ENCODE peak calls at places on chromosomes 3 and 15, in eight cellular contexts. X is mesendoderm, T is kidney, O is HCT116, E is endodermal cell, K is neural progenitor cell, L is fibroblast of lung, Y is IMR-90. F is an unnamed sample.

GRCh38 chr3:45026957-45027356 is 854 bp downstream of the CLEC3B start:
- DNase-seq in L (peak; percentile 49), X (peak; percentile 93), Y (peak; percentile 34), T (peak; percentile 94), O (no peak), E (no peak), K (no peak), F (no peak)

GRCh38 chr3:182738583-182739514 is 54.5 kb upstream of the ATP11B start:
- DNase-seq in K (no peak), Y (no peak), O (peak; percentile 69), E (no peak), X (peak; percentile 29), L (no peak), T (no peak), F (no peak)

GRCh38 chr3:42847731-42848130 is 27.9 kb downstream of the CYP8B1 start:
- DNase-seq in Y (no peak), L (no peak), K (peak; percentile 25), E (no peak), O (no peak), T (peak; percentile 87), X (peak; percentile 26), F (no peak)

GRCh38 chr3:182388506-182388905 is 404.8 kb upstream of the ATP11B start:
- DNase-seq in K (no peak), T (no peak), X (no peak), L (no peak), Y (no peak), O (no peak), E (no peak), F (no peak)

GRCh38 chr15:90686435-90687218 is 30.5 kb upstream of the BLM start:
- DNase-seq in L (no peak), E (no peak), X (no peak), O (no peak), Y (peak; percentile 31), T (no peak), K (no peak), F (no peak)

GRCh38 chr3:89955141-89955540 is 847.7 kb downstream of the EPHA3 start:
- DNase-seq in K (no peak), Y (no peak), L (peak; percentile 75), X (peak; percentile 14), O (no peak), E (peak; percentile 47), T (no peak), F (no peak)

GRCh38 chr15:73841756-73842590 is 31.4 kb upstream of the TBC1D21 start:
- DNase-seq in O (no peak), E (no peak), L (no peak), T (no peak), X (no peak), K (peak; percentile 31), Y (no peak), F (no peak)

GRCh38 chr15:46652256-46652655 is 1017.4 kb downstream of the SQOR start:
- DNase-seq in X (peak; percentile 32), T (no peak), L (no peak), K (peak; percentile 58), E (no peak), Y (no peak), O (no peak), F (no peak)

GRCh38 chr15:38516636-38517035 is 48.0 kb downstream of the RASGRP1 start:
- DNase-seq in X (no peak), L (no peak), O (no peak), T (no peak), K (no peak), E (no peak), Y (no peak), F (no peak)

GRCh38 chr15:71329509-71330260 is 214.4 kb downstream of the THSD4 start:
- DNase-seq in O (peak; percentile 47), K (no peak), L (peak; percentile 40), E (no peak), T (no peak), Y (peak; percentile 46), X (peak; percentile 52), F (no peak)

DNA sequence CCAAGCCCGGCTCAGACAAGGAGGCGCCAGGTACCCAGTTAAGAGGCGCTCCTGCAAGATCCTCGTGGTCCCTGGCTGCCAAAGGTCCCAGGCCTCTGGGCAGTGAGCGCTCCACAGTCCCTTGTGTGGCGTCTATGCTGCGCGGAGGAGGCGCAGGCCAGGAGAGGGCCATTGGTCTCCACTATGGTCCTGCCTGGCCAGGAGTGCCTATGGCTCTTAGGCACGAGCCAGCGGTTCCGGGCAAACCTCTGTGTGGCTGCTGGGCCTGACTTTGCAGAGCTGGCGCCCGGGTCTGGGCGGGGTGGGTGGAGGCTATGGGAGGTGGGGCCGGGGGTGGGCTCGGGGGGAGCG is 660 bp upstream of the ADAMTSL3 start:
- DNase-seq in K (no peak), O (no peak), T (no peak), Y (no peak), E (peak; percentile 84), L (no peak), X (no peak), F (no peak)
- H3K4me3 ChIP-seq in K (peak overlapping the region; percentile 54), O (no peak overlapping the region), T (no peak overlapping the region), Y (no peak overlapping the region), E (no peak overlapping the region), L (no peak overlapping the region), X (no peak overlapping the region), F (no peak overlapping the region)

GRCh38 chr3:159897331-159898075 is 91.1 kb upstream of the IL12A start:
- DNase-seq in T (no peak), L (peak; percentile 90), K (no peak), X (no peak), O (no peak), Y (peak; percentile 81), E (no peak), F (no peak)

GRCh38 chr3:159895430-159895829 is 93.2 kb upstream of the IL12A start:
- DNase-seq in O (no peak), T (no peak), X (no peak), Y (no peak), E (no peak), K (no peak), L (no peak), F (no peak)

GRCh38 chr3:159899198-159899597 is 89.4 kb upstream of the IL12A start:
- DNase-seq in T (no peak), K (no peak), X (no peak), E (no peak), O (no peak), L (no peak), Y (no peak), F (no peak)

GRCh38 chr3:159896543-159896942 is 92.1 kb upstream of the IL12A start:
- DNase-seq in Y (no peak), X (no peak), K (no peak), O (no peak), L (no peak), E (no peak), T (no peak), F (no peak)

DNA sequence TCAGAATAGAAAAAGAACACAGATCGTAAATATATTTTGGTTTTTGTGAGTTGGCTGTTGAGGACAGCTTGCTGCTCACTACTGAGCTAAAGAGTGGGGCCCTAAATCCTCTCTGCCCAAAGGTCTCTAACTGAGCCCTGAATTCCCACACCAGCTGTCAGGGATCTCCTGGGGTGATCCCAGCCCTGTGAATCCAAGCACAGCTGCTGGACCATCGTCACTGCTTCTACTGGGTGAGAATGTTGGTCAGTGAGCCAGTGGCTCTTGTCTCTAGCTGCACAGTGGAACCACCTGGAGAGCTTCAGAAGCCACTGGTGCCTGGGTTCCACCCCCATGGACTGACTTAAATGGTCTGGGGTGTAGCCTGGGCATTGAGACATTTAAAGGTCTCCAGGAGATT is 90.5 kb upstream of the IL12A start:
- DNase-seq in O (no peak), L (peak; percentile 17), X (no peak), K (no peak), T (no peak), Y (no peak), E (no peak), F (no peak)
- H3K9ac ChIP-seq in O (no peak overlapping the region), L (no peak overlapping the region), X (no peak overlapping the region), K (no peak overlapping the region), T (no peak overlapping the region), Y (no peak overlapping the region), E (no peak overlapping the region), F (no peak overlapping the region)

GRCh38 chr3:194057570-194058188 is 78.3 kb upstream of the HES1 start:
- DNase-seq in K (no peak), T (no peak), Y (no peak), L (no peak), E (no peak), O (no peak), X (no peak), F (no peak)
- H3K4me3 ChIP-seq in K (peak overlapping the region; percentile 13), T (peak overlapping the region; percentile 26), Y (no peak overlapping the region), L (no peak overlapping the region), E (peak overlapping the region; percentile 53), O (no peak overlapping the region), X (no peak overlapping the region), F (peak overlapping the region; percentile 61)

DNA sequence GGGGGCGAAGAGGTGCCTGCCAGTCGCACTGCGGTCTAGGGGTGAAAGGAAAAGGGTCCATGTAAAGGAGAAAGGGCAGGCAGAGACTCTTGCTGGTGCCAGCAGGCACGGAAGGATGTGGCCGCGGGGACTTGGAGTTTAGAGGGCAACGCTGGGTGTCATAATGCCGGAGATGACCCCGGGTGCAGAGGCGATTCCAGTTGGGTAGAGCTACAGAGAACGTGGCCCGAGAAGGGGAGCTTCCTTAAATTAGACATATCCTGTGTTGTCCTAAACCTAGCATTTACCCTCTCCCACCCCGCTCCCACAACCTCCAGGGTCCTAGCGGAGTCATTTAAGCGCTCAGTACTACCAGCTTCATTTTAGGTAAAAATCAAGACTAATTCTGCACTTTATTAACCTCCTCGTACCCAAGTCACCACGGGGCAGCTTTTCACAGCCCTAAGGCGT is 245.7 kb upstream of the TOPAZ1 start:
- DNase-seq in O (no peak), Y (no peak), L (no peak), E (no peak), T (no peak), X (no peak), K (peak; percentile 39), F (no peak)
- H3K9ac ChIP-seq in O (no peak overlapping the region), Y (no peak overlapping the region), L (no peak overlapping the region), E (no peak overlapping the region), T (no peak overlapping the region), X (peak overlapping the region; percentile 42), K (no peak overlapping the region), F (peak overlapping the region; percentile 50)

DNA sequence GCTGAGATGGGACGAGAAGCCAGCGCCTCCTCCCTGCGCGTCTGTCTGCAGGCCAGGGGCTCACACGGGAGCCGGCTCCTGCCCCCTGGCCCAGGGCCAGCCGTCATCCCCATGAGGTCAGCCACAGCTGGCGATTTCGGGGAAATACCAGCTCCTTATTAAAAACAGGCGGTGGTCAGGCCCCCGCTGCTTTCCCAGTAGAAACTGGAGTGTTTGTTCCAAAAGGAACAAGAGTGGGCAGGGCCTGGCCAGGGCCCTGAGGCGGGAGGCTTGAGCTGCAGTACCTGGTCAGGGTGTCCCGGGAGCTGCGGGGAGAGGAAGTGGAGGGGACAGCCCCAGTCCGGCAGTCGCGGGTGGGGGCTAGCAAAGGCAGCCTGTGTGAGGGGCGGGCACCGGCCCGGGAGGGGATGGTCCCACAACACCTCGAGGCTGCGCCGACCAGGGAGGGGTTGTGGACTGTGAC is 17.8 kb downstream of the MYL3 start:
- DNase-seq in K (peak; percentile 53), L (peak; percentile 72), T (no peak), Y (peak; percentile 62), X (peak; percentile 92), O (no peak), E (no peak), F (no peak)
- H3K4me3 ChIP-seq in K (peak overlapping the region; percentile 25), L (peak overlapping the region; percentile 36), T (peak overlapping the region; percentile 60), Y (peak overlapping the region; percentile 23), X (no peak overlapping the region), O (no peak overlapping the region), E (no peak overlapping the region), F (peak overlapping the region; percentile 66)